ENCODE peak calls at places on chromosomes 3 and 15, in five cellular contexts. One of them, this sample, is unnamed. For H3K9me3, the result is how much of the 10 kb centered on the place peaks cover.

GRCh38 chr3:142808103-142808917 is 80.6 kb downstream of the PCOLCE2 start:
- DNase-seq in neuronal stem cell: no peak
- DNase-seq in GM23248: peak
- DNase-seq in IMR-90: peak
- DNase-seq in mesenchymal stem cell: peak
- DNase-seq in this sample: no peak

GRCh38 chr3:56758539-56758981 is 43.2 kb downstream of the ARHGEF3 start:
- DNase-seq in neuronal stem cell: no peak
- DNase-seq in GM23248: peak
- DNase-seq in IMR-90: peak
- DNase-seq in mesenchymal stem cell: peak
- DNase-seq in this sample: no peak

GRCh38 chr3:88019024-88019423 is 39.8 kb downstream of the CGGBP1 start:
- DNase-seq in neuronal stem cell: no peak
- DNase-seq in GM23248: no peak
- DNase-seq in IMR-90: no peak
- DNase-seq in mesenchymal stem cell: no peak
- DNase-seq in this sample: peak

GRCh38 chr3:7744850-7745249 is 756.8 kb upstream of the LMCD1 start:
- DNase-seq in neuronal stem cell: no peak
- DNase-seq in GM23248: no peak
- DNase-seq in IMR-90: no peak
- DNase-seq in mesenchymal stem cell: no peak
- DNase-seq in this sample: no peak

GRCh38 chr3:127849368-127849767 is 27.1 kb upstream of the MGLL start:
- DNase-seq in neuronal stem cell: no peak
- DNase-seq in GM23248: no peak
- DNase-seq in IMR-90: no peak
- DNase-seq in mesenchymal stem cell: no peak
- DNase-seq in this sample: no peak

GRCh38 chr15:90074916-90075315 is 27.4 kb downstream of the IDH2 start:
- DNase-seq in neuronal stem cell: no peak
- DNase-seq in GM23248: no peak
- DNase-seq in IMR-90: no peak
- DNase-seq in mesenchymal stem cell: no peak
- DNase-seq in this sample: no peak

GRCh38 chr3:130834476-130834875 is 59.4 kb upstream of the ATP2C1 start:
- DNase-seq in neuronal stem cell: no peak
- DNase-seq in GM23248: peak
- DNase-seq in IMR-90: peak
- DNase-seq in mesenchymal stem cell: no peak
- DNase-seq in this sample: no peak

GRCh38 chr3:58155838-58156237 is 54.9 kb downstream of the DNASE1L3 start:
- DNase-seq in neuronal stem cell: no peak
- DNase-seq in GM23248: no peak
- DNase-seq in IMR-90: no peak
- DNase-seq in mesenchymal stem cell: no peak
- DNase-seq in this sample: no peak

GRCh38 chr3:145170101-145170500 is 990.9 kb downstream of the PLOD2 start:
- DNase-seq in neuronal stem cell: no peak
- DNase-seq in GM23248: no peak
- DNase-seq in IMR-90: no peak
- DNase-seq in mesenchymal stem cell: no peak
- DNase-seq in this sample: no peak

GRCh38 chr15:51092480-51092879 is 2.2 kb downstream of the TNFAIP8L3 start:
- DNase-seq in neuronal stem cell: no peak
- DNase-seq in GM23248: no peak
- DNase-seq in IMR-90: no peak
- DNase-seq in mesenchymal stem cell: no peak
- DNase-seq in this sample: no peak

GRCh38 chr3:46705751-46706572 is 4.8 kb downstream of the TMIE start:
- DNase-seq in neuronal stem cell: no peak
- DNase-seq in GM23248: peak
- DNase-seq in IMR-90: peak
- DNase-seq in mesenchymal stem cell: peak
- DNase-seq in this sample: no peak

GRCh38 chr15:72796515-72797337 is 13.2 kb upstream of the ADPGK start:
- DNase-seq in neuronal stem cell: peak
- DNase-seq in GM23248: peak
- DNase-seq in IMR-90: peak
- DNase-seq in mesenchymal stem cell: peak
- DNase-seq in this sample: no peak

GRCh38 chr3:79111375-79112052 is 656.3 kb downstream of the ROBO1 start:
- DNase-seq in neuronal stem cell: no peak
- DNase-seq in GM23248: peak
- DNase-seq in IMR-90: peak
- DNase-seq in mesenchymal stem cell: peak
- DNase-seq in this sample: no peak

GRCh38 chr15:60218256-60218655 is 179.5 kb downstream of the ANXA2 start:
- DNase-seq in neuronal stem cell: no peak
- DNase-seq in GM23248: no peak
- DNase-seq in IMR-90: no peak
- DNase-seq in mesenchymal stem cell: no peak
- DNase-seq in this sample: no peak

GRCh38 chr3:14546041-14546440 is 5.9 kb upstream of the GRIP2 start:
- DNase-seq in neuronal stem cell: no peak
- DNase-seq in GM23248: no peak
- DNase-seq in IMR-90: no peak
- DNase-seq in mesenchymal stem cell: no peak
- DNase-seq in this sample: no peak

GRCh38 chr3:120448707-120449650 is 1.8 kb downstream of the FSTL1 start:
- DNase-seq in neuronal stem cell: no peak
- DNase-seq in GM23248: peak
- DNase-seq in IMR-90: peak
- DNase-seq in mesenchymal stem cell: peak
- DNase-seq in this sample: no peak

GRCh38 chr3:196920733-196921132 is 21.6 kb downstream of the NCBP2 start:
- DNase-seq in neuronal stem cell: no peak
- DNase-seq in GM23248: no peak
- DNase-seq in IMR-90: no peak
- DNase-seq in mesenchymal stem cell: no peak
- DNase-seq in this sample: no peak

GRCh38 chr3:179981646-179982045 is 55.1 kb downstream of the PEX5L start:
- DNase-seq in neuronal stem cell: no peak
- DNase-seq in GM23248: no peak
- DNase-seq in IMR-90: no peak
- DNase-seq in mesenchymal stem cell: no peak
- DNase-seq in this sample: no peak

GRCh38 chr15:41796457-41796856 is 22.2 kb downstream of the MAPKBP1 start:
- DNase-seq in neuronal stem cell: no peak
- DNase-seq in GM23248: peak
- DNase-seq in IMR-90: peak
- DNase-seq in mesenchymal stem cell: no peak
- DNase-seq in this sample: peak

GRCh38 chr3:141305436-141305835 is 62.9 kb upstream of the ZBTB38 start:
- DNase-seq in neuronal stem cell: no peak
- DNase-seq in GM23248: peak
- DNase-seq in IMR-90: peak
- DNase-seq in mesenchymal stem cell: peak
- DNase-seq in this sample: no peak

GRCh38 chr3:160616311-160616710 is 50.9 kb upstream of the KPNA4 start:
- DNase-seq in neuronal stem cell: no peak
- DNase-seq in GM23248: peak
- DNase-seq in IMR-90: peak
- DNase-seq in mesenchymal stem cell: peak
- DNase-seq in this sample: no peak

GRCh38 chr3:141452045-141452444 is 34.8 kb upstream of the RASA2 start:
- DNase-seq in neuronal stem cell: peak
- DNase-seq in GM23248: peak
- DNase-seq in IMR-90: peak
- DNase-seq in mesenchymal stem cell: peak
- DNase-seq in this sample: peak

GRCh38 chr15:56243774-56244236 is at the start of gene RFX7:
- DNase-seq in neuronal stem cell: peak
- DNase-seq in GM23248: peak
- DNase-seq in IMR-90: peak
- DNase-seq in mesenchymal stem cell: peak
- DNase-seq in this sample: no peak

GRCh38 chr3:125585595-125586223 is 9.6 kb downstream of the OSBPL11 start:
- DNase-seq in neuronal stem cell: peak
- DNase-seq in GM23248: peak
- DNase-seq in IMR-90: peak
- DNase-seq in mesenchymal stem cell: peak
- DNase-seq in this sample: no peak

GRCh38 chr3:131502530-131503327 is at the start of gene MRPL3:
- DNase-seq in neuronal stem cell: peak
- DNase-seq in GM23248: peak
- DNase-seq in IMR-90: peak
- DNase-seq in mesenchymal stem cell: peak
- DNase-seq in this sample: peak

GRCh38 chr15:33910741-33911140 is 57.6 kb upstream of the CHRM5 start:
- DNase-seq in neuronal stem cell: no peak
- DNase-seq in GM23248: peak
- DNase-seq in IMR-90: peak
- DNase-seq in mesenchymal stem cell: peak
- DNase-seq in this sample: no peak

GRCh38 chr15:25092661-25093060 is 137.9 kb downstream of the SNRPN start:
- DNase-seq in neuronal stem cell: no peak
- DNase-seq in GM23248: peak
- DNase-seq in IMR-90: peak
- DNase-seq in mesenchymal stem cell: no peak
- DNase-seq in this sample: no peak

GRCh38 chr15:25094519-25094918 is 139.7 kb downstream of the SNRPN start:
- DNase-seq in neuronal stem cell: no peak
- DNase-seq in GM23248: no peak
- DNase-seq in IMR-90: no peak
- DNase-seq in mesenchymal stem cell: no peak
- DNase-seq in this sample: no peak

GRCh38 chr15:25094066-25094465 is 139.3 kb downstream of the SNRPN start:
- DNase-seq in neuronal stem cell: no peak
- DNase-seq in GM23248: no peak
- DNase-seq in IMR-90: no peak
- DNase-seq in mesenchymal stem cell: no peak
- DNase-seq in this sample: no peak

GRCh38 chr15:25093455-25094029 is 138.8 kb downstream of the SNRPN start:
- DNase-seq in neuronal stem cell: no peak
- DNase-seq in GM23248: no peak
- DNase-seq in IMR-90: no peak
- DNase-seq in mesenchymal stem cell: no peak
- DNase-seq in this sample: no peak

GRCh38 chr15:25095179-25095578 is 140.4 kb downstream of the SNRPN start:
- DNase-seq in neuronal stem cell: no peak
- DNase-seq in GM23248: no peak
- DNase-seq in IMR-90: no peak
- DNase-seq in mesenchymal stem cell: no peak
- DNase-seq in this sample: no peak
- H3K9me3 ChIP-seq in neuronal stem cell: under half
- H3K9me3 ChIP-seq in GM23248: under half
- H3K9me3 ChIP-seq in IMR-90: under half
- H3K9me3 ChIP-seq in mesenchymal stem cell: half or more
- H3K9me3 ChIP-seq in this sample: under half

GRCh38 chr3:188267790-188268333 is 113.9 kb downstream of the LPP start:
- DNase-seq in neuronal stem cell: no peak
- DNase-seq in GM23248: no peak
- DNase-seq in IMR-90: no peak
- DNase-seq in mesenchymal stem cell: no peak
- DNase-seq in this sample: no peak
- H3K9ac ChIP-seq in neuronal stem cell: no peak
- H3K9ac ChIP-seq in GM23248: no peak
- H3K9ac ChIP-seq in IMR-90: peak
- H3K9ac ChIP-seq in mesenchymal stem cell: peak
- H3K9ac ChIP-seq in this sample: no peak

DNA sequence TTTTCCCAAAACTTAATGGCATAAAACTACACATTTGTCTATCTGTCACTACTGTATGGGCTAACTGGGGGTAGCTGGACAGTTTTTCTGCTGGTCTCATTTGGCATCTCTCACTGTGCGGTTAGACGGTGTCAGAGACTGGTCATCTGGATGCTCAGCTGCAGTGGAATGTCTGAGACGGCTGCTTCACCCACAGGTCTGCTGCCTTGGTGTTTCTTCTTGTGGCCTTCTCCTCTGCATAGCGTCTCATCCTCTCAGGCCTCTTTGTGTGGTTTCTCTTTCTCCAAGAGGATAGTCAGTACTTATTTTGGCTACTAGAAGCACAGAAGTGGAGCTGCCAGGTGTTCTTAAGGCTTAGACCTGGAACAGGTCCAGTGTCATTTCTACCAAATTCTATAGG is 35.9 kb upstream of the GOLGA6L9 start:
- DNase-seq in neuronal stem cell: no peak
- DNase-seq in GM23248: peak
- DNase-seq in IMR-90: peak
- DNase-seq in mesenchymal stem cell: peak
- DNase-seq in this sample: no peak
- H3K9me3 ChIP-seq in neuronal stem cell: under half
- H3K9me3 ChIP-seq in GM23248: under half
- H3K9me3 ChIP-seq in IMR-90: under half
- H3K9me3 ChIP-seq in mesenchymal stem cell: under half
- H3K9me3 ChIP-seq in this sample: under half

DNA sequence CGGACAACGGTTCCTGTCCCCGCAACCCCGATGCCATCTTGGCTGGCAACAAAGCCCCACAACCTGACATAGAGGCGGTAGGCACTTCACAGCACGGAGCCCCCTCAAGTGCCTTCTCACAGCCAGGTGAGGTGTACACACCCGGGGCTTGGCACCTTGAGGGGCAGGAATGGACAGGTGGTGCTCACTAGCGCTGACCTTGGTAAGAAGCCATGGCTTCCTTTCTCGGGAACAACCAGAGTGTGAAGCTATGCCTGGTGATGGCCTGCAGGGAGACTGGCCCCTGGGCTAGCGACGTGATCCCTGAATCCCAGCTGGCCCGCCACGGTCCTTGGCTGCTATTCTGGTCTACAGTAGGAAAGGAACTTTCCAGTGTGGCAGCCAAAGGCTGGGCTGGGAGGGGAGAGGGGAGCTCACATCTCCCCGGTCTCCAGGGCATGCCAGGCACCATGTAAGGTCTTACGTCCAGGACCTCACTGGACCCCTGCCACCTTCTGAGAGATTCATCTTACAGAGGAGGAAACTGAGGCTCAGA is 70.6 kb upstream of the RPL32 start:
- DNase-seq in neuronal stem cell: no peak
- DNase-seq in GM23248: no peak
- DNase-seq in IMR-90: no peak
- DNase-seq in mesenchymal stem cell: no peak
- DNase-seq in this sample: no peak
- H3K9ac ChIP-seq in neuronal stem cell: peak
- H3K9ac ChIP-seq in GM23248: no peak
- H3K9ac ChIP-seq in IMR-90: no peak
- H3K9ac ChIP-seq in mesenchymal stem cell: no peak
- H3K9ac ChIP-seq in this sample: no peak

This sample was measured in SK-N-MC.